ENCODE peak calls at places on chromosomes 13 and 19, in five cellular contexts. One of them, this sample, is unnamed.

GRCh38 chr19:7978196-7978825 is 27.1 kb downstream of the ELAVL1 start:
- DNase-seq in osteoblast: peak; percentile 62
- DNase-seq in psoas muscle: no peak
- DNase-seq in brain microvascular endothelial cell: no peak
- DNase-seq in heart left ventricle: no peak
- DNase-seq in this sample: no peak

GRCh38 chr19:58268344-58268743 is 10.4 kb upstream of the ZNF8 start:
- DNase-seq in heart left ventricle: no peak
- DNase-seq in brain microvascular endothelial cell: no peak
- DNase-seq in osteoblast: no peak
- DNase-seq in psoas muscle: no peak
- DNase-seq in this sample: no peak

GRCh38 chr13:46386426-46386995 is 541 bp downstream of the RUBCNL start:
- DNase-seq in brain microvascular endothelial cell: no peak
- DNase-seq in psoas muscle: no peak
- DNase-seq in heart left ventricle: no peak
- DNase-seq in osteoblast: peak; percentile 83
- DNase-seq in this sample: no peak

GRCh38 chr13:42364613-42365000 is 92.7 kb downstream of the AKAP11 start:
- DNase-seq in psoas muscle: no peak
- DNase-seq in brain microvascular endothelial cell: peak; percentile 50
- DNase-seq in heart left ventricle: no peak
- DNase-seq in osteoblast: peak; percentile 63
- DNase-seq in this sample: no peak

GRCh38 chr19:40321076-40321475 is 27.1 kb downstream of the C19orf47 start:
- DNase-seq in heart left ventricle: no peak
- DNase-seq in brain microvascular endothelial cell: no peak
- DNase-seq in psoas muscle: no peak
- DNase-seq in osteoblast: no peak
- DNase-seq in this sample: no peak

GRCh38 chr13:35164324-35164932 is 222.4 kb downstream of the NBEA start:
- DNase-seq in brain microvascular endothelial cell: no peak
- DNase-seq in psoas muscle: no peak
- DNase-seq in osteoblast: no peak
- DNase-seq in heart left ventricle: no peak
- DNase-seq in this sample: no peak

GRCh38 chr19:10670187-10670586 is 16.0 kb downstream of the ILF3 start:
- DNase-seq in psoas muscle: no peak
- DNase-seq in brain microvascular endothelial cell: no peak
- DNase-seq in heart left ventricle: no peak
- DNase-seq in osteoblast: no peak
- DNase-seq in this sample: no peak

GRCh38 chr13:95153647-95154405 is 147.4 kb downstream of the ABCC4 start:
- DNase-seq in heart left ventricle: no peak
- DNase-seq in brain microvascular endothelial cell: no peak
- DNase-seq in osteoblast: no peak
- DNase-seq in psoas muscle: no peak
- DNase-seq in this sample: no peak

GRCh38 chr19:51372649-51373504 is at the start of gene NKG7:
- DNase-seq in heart left ventricle: no peak
- DNase-seq in brain microvascular endothelial cell: no peak
- DNase-seq in osteoblast: no peak
- DNase-seq in psoas muscle: no peak
- DNase-seq in this sample: no peak

GRCh38 chr13:42028113-42028799 is 20.2 kb upstream of the DGKH start:
- DNase-seq in brain microvascular endothelial cell: no peak
- DNase-seq in psoas muscle: no peak
- DNase-seq in osteoblast: no peak
- DNase-seq in heart left ventricle: no peak
- DNase-seq in this sample: no peak

GRCh38 chr19:32407004-32407992 is 1.7 kb downstream of the DPY19L3 start:
- DNase-seq in heart left ventricle: no peak
- DNase-seq in brain microvascular endothelial cell: peak; percentile 12
- DNase-seq in psoas muscle: peak; percentile 37
- DNase-seq in osteoblast: peak; percentile 64
- DNase-seq in this sample: no peak

GRCh38 chr13:114208134-114208533 is 26.6 kb upstream of the CDC16 start:
- DNase-seq in heart left ventricle: no peak
- DNase-seq in brain microvascular endothelial cell: no peak
- DNase-seq in osteoblast: no peak
- DNase-seq in psoas muscle: no peak
- DNase-seq in this sample: no peak

GRCh38 chr13:31775686-31776085 is 36.4 kb downstream of the RXFP2 start:
- DNase-seq in psoas muscle: peak; percentile 50
- DNase-seq in osteoblast: peak; percentile 18
- DNase-seq in heart left ventricle: no peak
- DNase-seq in brain microvascular endothelial cell: peak; percentile 22
- DNase-seq in this sample: no peak

GRCh38 chr13:94093652-94094310 is 385.7 kb downstream of the DCT start:
- DNase-seq in brain microvascular endothelial cell: no peak
- DNase-seq in osteoblast: no peak
- DNase-seq in heart left ventricle: no peak
- DNase-seq in psoas muscle: no peak
- DNase-seq in this sample: no peak

GRCh38 chr19:53865918-53866696 is 1.6 kb upstream of the MYADM start:
- DNase-seq in psoas muscle: peak; percentile 83
- DNase-seq in brain microvascular endothelial cell: no peak
- DNase-seq in osteoblast: peak; percentile 90
- DNase-seq in heart left ventricle: peak; percentile 93
- DNase-seq in this sample: peak; percentile 22

GRCh38 chr13:109344552-109345157 is 441.7 kb downstream of the IRS2 start:
- DNase-seq in psoas muscle: no peak
- DNase-seq in brain microvascular endothelial cell: peak; percentile 50
- DNase-seq in heart left ventricle: no peak
- DNase-seq in osteoblast: no peak
- DNase-seq in this sample: no peak

GRCh38 chr13:75485286-75486062 is 3.5 kb upstream of the TBC1D4 start:
- DNase-seq in brain microvascular endothelial cell: no peak
- DNase-seq in osteoblast: peak; percentile 62
- DNase-seq in heart left ventricle: no peak
- DNase-seq in psoas muscle: no peak
- DNase-seq in this sample: no peak

GRCh38 chr19:7067716-7068115 is 1.8 kb upstream of the ZNF557 start:
- DNase-seq in psoas muscle: no peak
- DNase-seq in brain microvascular endothelial cell: no peak
- DNase-seq in osteoblast: no peak
- DNase-seq in heart left ventricle: no peak
- DNase-seq in this sample: no peak

GRCh38 chr13:67156718-67157049 is 73.5 kb downstream of the PCDH9 start:
- DNase-seq in psoas muscle: no peak
- DNase-seq in brain microvascular endothelial cell: no peak
- DNase-seq in heart left ventricle: no peak
- DNase-seq in osteoblast: no peak
- DNase-seq in this sample: no peak

GRCh38 chr13:42064966-42065365 is 16.5 kb downstream of the DGKH start:
- DNase-seq in osteoblast: no peak
- DNase-seq in psoas muscle: no peak
- DNase-seq in brain microvascular endothelial cell: no peak
- DNase-seq in heart left ventricle: no peak
- DNase-seq in this sample: no peak

GRCh38 chr19:14563989-14564650 is 7.7 kb downstream of the NDUFB7 start:
- DNase-seq in osteoblast: no peak
- DNase-seq in heart left ventricle: no peak
- DNase-seq in psoas muscle: peak; percentile 82
- DNase-seq in brain microvascular endothelial cell: no peak
- DNase-seq in this sample: peak; percentile 83

GRCh38 chr19:39145180-39145953 is 19.8 kb downstream of the PAK4 start:
- DNase-seq in psoas muscle: no peak
- DNase-seq in heart left ventricle: no peak
- DNase-seq in osteoblast: peak; percentile 11
- DNase-seq in brain microvascular endothelial cell: no peak
- DNase-seq in this sample: no peak

GRCh38 chr19:46919324-46919723 is 58.5 kb downstream of the ARHGAP35 start:
- DNase-seq in brain microvascular endothelial cell: peak; percentile 33
- DNase-seq in heart left ventricle: no peak
- DNase-seq in psoas muscle: no peak
- DNase-seq in osteoblast: peak; percentile 41
- DNase-seq in this sample: no peak

GRCh38 chr13:102373221-102373620 is 28.6 kb downstream of the FGF14 start:
- DNase-seq in heart left ventricle: no peak
- DNase-seq in psoas muscle: no peak
- DNase-seq in brain microvascular endothelial cell: no peak
- DNase-seq in osteoblast: no peak
- DNase-seq in this sample: no peak
- TF ChIP-seq CTCF in heart left ventricle: no peak
- TF ChIP-seq CTCF in psoas muscle: no peak
- TF ChIP-seq CTCF in brain microvascular endothelial cell: no peak
- TF ChIP-seq CTCF in osteoblast: no peak
- TF ChIP-seq CTCF in this sample: no peak

GRCh38 chr13:112990783-112991182 is 21.8 kb downstream of the MCF2L start:
- DNase-seq in heart left ventricle: no peak
- DNase-seq in brain microvascular endothelial cell: no peak
- DNase-seq in psoas muscle: no peak
- DNase-seq in osteoblast: no peak
- DNase-seq in this sample: peak; percentile 57
- H3K27me3 ChIP-seq in heart left ventricle: no peaks in the 10 kb centered on the region
- H3K27me3 ChIP-seq in brain microvascular endothelial cell: peaks cover 2% of the 10 kb centered on the region
- H3K27me3 ChIP-seq in psoas muscle: peaks cover 11% of the 10 kb centered on the region
- H3K27me3 ChIP-seq in osteoblast: no peaks in the 10 kb centered on the region
- H3K27me3 ChIP-seq in this sample: no peaks in the 10 kb centered on the region

GRCh38 chr13:110869231-110869804 is 45.6 kb downstream of the ANKRD10 start:
- DNase-seq in heart left ventricle: peak; percentile 59
- DNase-seq in psoas muscle: peak; percentile 50
- DNase-seq in osteoblast: no peak
- DNase-seq in brain microvascular endothelial cell: no peak
- DNase-seq in this sample: no peak
- H3K4me3 ChIP-seq in heart left ventricle: peak overlapping the region; percentile 55
- H3K4me3 ChIP-seq in psoas muscle: peak overlapping the region; percentile 89
- H3K4me3 ChIP-seq in osteoblast: peak overlapping the region; percentile 65
- H3K4me3 ChIP-seq in brain microvascular endothelial cell: peak overlapping the region; percentile 59
- H3K4me3 ChIP-seq in this sample: no peak overlapping the region

DNA sequence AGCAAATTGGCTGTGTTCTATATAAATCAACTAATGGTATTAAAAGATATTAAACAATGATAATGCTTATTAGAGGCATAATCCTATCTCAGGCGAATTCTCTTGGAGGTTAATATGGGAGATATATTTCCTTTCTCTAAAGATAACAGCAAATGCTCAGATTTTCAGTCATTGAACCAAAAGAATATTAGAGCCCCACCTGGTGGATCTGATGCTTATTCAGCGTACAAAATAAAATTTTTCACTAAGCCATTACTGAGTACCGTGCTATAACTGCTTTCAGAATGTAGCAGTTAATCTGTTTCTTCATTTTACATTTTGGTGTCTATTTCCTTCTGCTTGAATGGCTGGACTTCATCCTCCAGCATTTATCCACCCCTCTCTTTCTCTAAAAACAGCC is 143.3 kb upstream of the IPO5 start:
- DNase-seq in heart left ventricle: no peak
- DNase-seq in osteoblast: no peak
- DNase-seq in brain microvascular endothelial cell: peak; percentile 7
- DNase-seq in psoas muscle: no peak
- DNase-seq in this sample: no peak
- TF ChIP-seq CTCF in heart left ventricle: peak; percentile 37
- TF ChIP-seq CTCF in osteoblast: peak; percentile 50
- TF ChIP-seq CTCF in brain microvascular endothelial cell: peak; percentile 36
- TF ChIP-seq CTCF in psoas muscle: peak; percentile 22
- TF ChIP-seq CTCF in this sample: peak; percentile 39

DNA sequence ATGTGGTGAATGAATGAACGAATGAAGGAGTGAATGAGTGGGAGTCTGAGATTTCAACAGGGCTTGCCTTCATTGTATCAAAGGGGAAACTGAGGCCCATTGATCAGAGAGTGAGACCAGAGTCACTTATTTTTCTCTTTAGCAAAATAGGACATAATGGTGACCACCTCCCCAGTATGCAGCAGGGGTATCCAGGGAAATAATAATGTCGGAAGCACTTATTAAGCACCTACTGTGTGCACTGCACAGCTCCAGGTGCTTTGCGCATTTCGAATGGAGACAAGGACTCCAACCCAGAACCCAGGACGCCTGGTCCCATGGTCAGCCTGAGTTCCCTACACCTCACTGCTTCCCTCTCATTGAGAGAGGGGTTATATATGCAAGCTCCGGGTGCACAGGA is 26.8 kb upstream of the SEMA6B start:
- DNase-seq in psoas muscle: no peak
- DNase-seq in brain microvascular endothelial cell: no peak
- DNase-seq in osteoblast: peak; percentile 47
- DNase-seq in heart left ventricle: no peak
- DNase-seq in this sample: no peak
- H3K27me3 ChIP-seq in psoas muscle: peaks cover 10% of the 10 kb centered on the region
- H3K27me3 ChIP-seq in brain microvascular endothelial cell: peaks cover 20% of the 10 kb centered on the region
- H3K27me3 ChIP-seq in osteoblast: peaks cover 28% of the 10 kb centered on the region
- H3K27me3 ChIP-seq in heart left ventricle: peaks cover 36% of the 10 kb centered on the region
- H3K27me3 ChIP-seq in this sample: no peaks in the 10 kb centered on the region

GRCh38 chr19:821976-822773 is 420 bp upstream of the PLPPR3 start:
- DNase-seq in psoas muscle: no peak
- DNase-seq in brain microvascular endothelial cell: no peak
- DNase-seq in osteoblast: peak; percentile 91
- DNase-seq in heart left ventricle: no peak
- DNase-seq in this sample: no peak

GRCh38 chr19:823565-824121 is 1.9 kb upstream of the PLPPR3 start:
- DNase-seq in psoas muscle: no peak
- DNase-seq in osteoblast: peak; percentile 98
- DNase-seq in brain microvascular endothelial cell: no peak
- DNase-seq in heart left ventricle: no peak
- DNase-seq in this sample: peak; percentile 58

GRCh38 chr19:824885-825284 is 2.8 kb upstream of the AZU1 start:
- DNase-seq in brain microvascular endothelial cell: no peak
- DNase-seq in psoas muscle: no peak
- DNase-seq in osteoblast: no peak
- DNase-seq in heart left ventricle: no peak
- DNase-seq in this sample: no peak

GRCh38 chr19:825897-826640 is 1.6 kb upstream of the AZU1 start:
- DNase-seq in psoas muscle: no peak
- DNase-seq in heart left ventricle: no peak
- DNase-seq in brain microvascular endothelial cell: no peak
- DNase-seq in osteoblast: no peak
- DNase-seq in this sample: no peak

DNA sequence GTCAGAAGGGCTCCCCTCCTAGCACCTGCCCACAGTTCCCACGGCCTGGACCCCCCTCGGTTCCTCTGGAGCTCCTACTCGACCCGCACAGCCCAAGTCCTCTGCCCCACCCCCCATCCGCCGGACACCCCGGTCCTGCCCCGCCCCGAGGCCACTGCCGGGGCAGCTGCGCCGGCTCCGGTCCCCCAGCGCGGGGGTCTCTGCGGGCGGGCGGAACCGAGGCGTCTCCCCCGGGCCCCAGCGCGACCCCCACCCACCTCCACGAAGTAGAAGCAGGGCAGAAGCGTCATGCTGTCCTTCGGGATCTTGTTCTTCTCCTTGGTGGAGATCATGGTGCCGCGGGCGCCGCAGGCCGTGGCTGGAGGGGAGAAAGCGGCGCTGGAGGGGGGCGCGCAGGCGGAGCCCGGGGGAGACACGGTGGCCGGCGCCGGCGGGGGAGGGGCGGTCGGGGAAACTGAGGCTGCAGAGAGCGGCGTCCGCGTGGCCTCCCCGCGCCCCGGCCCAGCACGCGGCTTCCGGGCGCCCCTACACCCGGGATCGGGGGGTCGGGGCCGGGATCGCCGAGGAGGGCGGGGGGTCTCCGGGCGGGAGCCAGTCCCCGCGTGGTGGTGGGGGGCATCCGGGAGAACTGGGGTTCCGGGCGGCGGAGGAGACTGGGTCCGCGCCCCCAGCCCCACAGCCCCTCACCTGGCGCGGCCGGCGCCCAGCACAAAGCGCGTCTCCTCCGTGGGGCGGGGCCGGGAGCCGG is at the start of gene PLPPR3:
- DNase-seq in heart left ventricle: no peak
- DNase-seq in psoas muscle: no peak
- DNase-seq in osteoblast: peak; percentile 95
- DNase-seq in brain microvascular endothelial cell: no peak
- DNase-seq in this sample: peak; percentile 44
- H3K4me3 ChIP-seq in heart left ventricle: peak within 1 kb of the TSS; percentile 48
- H3K4me3 ChIP-seq in psoas muscle: peak within 1 kb of the TSS; percentile 48
- H3K4me3 ChIP-seq in osteoblast: peak within 1 kb of the TSS; percentile 54
- H3K4me3 ChIP-seq in brain microvascular endothelial cell: peak within 1 kb of the TSS; percentile 17
- H3K4me3 ChIP-seq in this sample: peak within 1 kb of the TSS; percentile 68

This sample was measured in WERI-Rb-1.